ENCODE peak calls at places on chromosomes 1 and 21, in four cellular contexts. One of them, this sample, is unnamed.
A peak's percentile ranks its signal among the peaks of the same experiment; 100 is the strongest.

GRCh38 chr1:180168786-180169640 is 14.3 kb downstream of the QSOX1 start:
- DNase-seq in choroid plexus epithelial cell: peak; percentile 65
- DNase-seq in ELF-1: peak; percentile 70
- DNase-seq in ELR: peak; percentile 69
- DNase-seq in this sample: no peak

GRCh38 chr1:6960291-6960758 is 175.1 kb downstream of the CAMTA1 start:
- DNase-seq in ELR: peak; percentile 78
- DNase-seq in ELF-1: no peak
- DNase-seq in choroid plexus epithelial cell: peak; percentile 16
- DNase-seq in this sample: peak; percentile 82

GRCh38 chr1:184299076-184299790 is 87.6 kb upstream of the C1orf21 start:
- DNase-seq in ELF-1: no peak
- DNase-seq in ELR: peak; percentile 92
- DNase-seq in choroid plexus epithelial cell: peak; percentile 78
- DNase-seq in this sample: peak; percentile 92

GRCh38 chr1:192703283-192704206 is 67.6 kb downstream of the RGS13 start:
- DNase-seq in ELF-1: no peak
- DNase-seq in choroid plexus epithelial cell: no peak
- DNase-seq in ELR: no peak
- DNase-seq in this sample: no peak

GRCh38 chr1:219692981-219693380 is 80.1 kb upstream of the ZC3H11B start:
- DNase-seq in choroid plexus epithelial cell: no peak
- DNase-seq in ELR: no peak
- DNase-seq in ELF-1: no peak
- DNase-seq in this sample: no peak

GRCh38 chr1:237138551-237138950 is 96.6 kb downstream of the RYR2 start:
- DNase-seq in ELR: no peak
- DNase-seq in choroid plexus epithelial cell: no peak
- DNase-seq in ELF-1: no peak
- DNase-seq in this sample: no peak

GRCh38 chr1:172478485-172478884 is 34.6 kb upstream of the PIGC start:
- DNase-seq in ELR: no peak
- DNase-seq in ELF-1: no peak
- DNase-seq in choroid plexus epithelial cell: no peak
- DNase-seq in this sample: no peak

GRCh38 chr21:44426663-44427191 is 28.6 kb upstream of the LRRC3 start:
- DNase-seq in ELF-1: no peak
- DNase-seq in choroid plexus epithelial cell: no peak
- DNase-seq in ELR: no peak
- DNase-seq in this sample: no peak

GRCh38 chr21:15422761-15423160 is 307.0 kb upstream of the USP25 start:
- DNase-seq in choroid plexus epithelial cell: peak; percentile 92
- DNase-seq in ELR: peak; percentile 3
- DNase-seq in ELF-1: no peak
- DNase-seq in this sample: no peak

GRCh38 chr1:183926978-183927377 is 110.5 kb downstream of the COLGALT2 start:
- DNase-seq in choroid plexus epithelial cell: peak; percentile 70
- DNase-seq in ELF-1: no peak
- DNase-seq in ELR: peak; percentile 25
- DNase-seq in this sample: no peak

GRCh38 chr21:21682172-21682571 is 684.0 kb downstream of the NCAM2 start:
- DNase-seq in choroid plexus epithelial cell: peak; percentile 69
- DNase-seq in ELR: peak; percentile 79
- DNase-seq in ELF-1: no peak
- DNase-seq in this sample: peak; percentile 61

GRCh38 chr1:215475719-215476525 is 91.2 kb upstream of the KCTD3 start:
- DNase-seq in ELR: peak; percentile 88
- DNase-seq in ELF-1: no peak
- DNase-seq in choroid plexus epithelial cell: peak; percentile 13
- DNase-seq in this sample: peak; percentile 81

GRCh38 chr1:197908695-197909336 is 6.4 kb downstream of the C1orf53 start:
- DNase-seq in ELF-1: peak; percentile 55
- DNase-seq in ELR: peak; percentile 83
- DNase-seq in choroid plexus epithelial cell: no peak
- DNase-seq in this sample: peak; percentile 65

GRCh38 chr1:5386371-5386770 is 605.9 kb downstream of the NPHP4 start:
- DNase-seq in choroid plexus epithelial cell: no peak
- DNase-seq in ELF-1: no peak
- DNase-seq in ELR: no peak
- DNase-seq in this sample: no peak

GRCh38 chr1:203860396-203860951 is 925 bp upstream of the SNRPE start:
- DNase-seq in choroid plexus epithelial cell: peak; percentile 10
- DNase-seq in ELR: peak; percentile 65
- DNase-seq in ELF-1: peak; percentile 80
- DNase-seq in this sample: peak; percentile 62

GRCh38 chr1:231233735-231234417 is 7.1 kb upstream of the GNPAT start:
- DNase-seq in ELF-1: no peak
- DNase-seq in ELR: no peak
- DNase-seq in choroid plexus epithelial cell: peak; percentile 30
- DNase-seq in this sample: no peak

GRCh38 chr21:45379901-45380330 is 25.0 kb upstream of the COL18A1 start:
- DNase-seq in ELF-1: no peak
- DNase-seq in choroid plexus epithelial cell: no peak
- DNase-seq in ELR: no peak
- DNase-seq in this sample: no peak

GRCh38 chr1:233347338-233347737 is 19.8 kb downstream of the MAP3K21 start:
- DNase-seq in ELF-1: no peak
- DNase-seq in choroid plexus epithelial cell: no peak
- DNase-seq in ELR: no peak
- DNase-seq in this sample: no peak

GRCh38 chr1:222098382-222098781 is 356.5 kb upstream of the DUSP10 start:
- DNase-seq in ELF-1: no peak
- DNase-seq in ELR: no peak
- DNase-seq in choroid plexus epithelial cell: no peak
- DNase-seq in this sample: no peak

GRCh38 chr21:42685036-42685435 is 31.6 kb downstream of the PDE9A start:
- DNase-seq in choroid plexus epithelial cell: no peak
- DNase-seq in ELR: no peak
- DNase-seq in ELF-1: peak; percentile 43
- DNase-seq in this sample: no peak

GRCh38 chr1:40928699-40929098 is 50.8 kb upstream of the CTPS1 start:
- DNase-seq in choroid plexus epithelial cell: no peak
- DNase-seq in ELF-1: no peak
- DNase-seq in ELR: no peak
- DNase-seq in this sample: no peak

GRCh38 chr1:147273409-147274307 is 31.2 kb downstream of the CHD1L start:
- DNase-seq in ELR: peak; percentile 88
- DNase-seq in choroid plexus epithelial cell: peak; percentile 92
- DNase-seq in ELF-1: no peak
- DNase-seq in this sample: peak; percentile 82

GRCh38 chr1:168095476-168095875 is 41.3 kb downstream of the GPR161 start:
- DNase-seq in ELF-1: no peak
- DNase-seq in choroid plexus epithelial cell: no peak
- DNase-seq in ELR: no peak
- DNase-seq in this sample: no peak

GRCh38 chr1:183932412-183932811 is 105.1 kb downstream of the COLGALT2 start:
- DNase-seq in choroid plexus epithelial cell: peak; percentile 93
- DNase-seq in ELR: peak; percentile 79
- DNase-seq in ELF-1: no peak
- DNase-seq in this sample: peak; percentile 71

GRCh38 chr1:99843760-99844159 is 6.4 kb upstream of the AGL start:
- DNase-seq in ELF-1: peak; percentile 15
- DNase-seq in ELR: no peak
- DNase-seq in choroid plexus epithelial cell: no peak
- DNase-seq in this sample: no peak

This sample was measured in HFFc6.